ENCODE peak calls at places on chromosomes 6 and 20, in five cellular contexts. One of them, this sample, is unnamed.

GRCh38 chr20:56788671-56789610 is 159.8 kb downstream of the TFAP2C start:
- ATAC-seq in upper lobe of left lung: no peak
- ATAC-seq in GM23338: no peak
- ATAC-seq in Panc1: no peak
- ATAC-seq in HCT116: peak; percentile 63
- ATAC-seq in this sample: no peak

GRCh38 chr6:109373762-109374161 is 8.5 kb downstream of the CD164 start:
- ATAC-seq in upper lobe of left lung: peak; percentile 40
- ATAC-seq in GM23338: no peak
- ATAC-seq in Panc1: peak; percentile 24
- ATAC-seq in HCT116: no peak
- ATAC-seq in this sample: no peak

GRCh38 chr6:15109338-15110090 is 136.4 kb upstream of the JARID2 start:
- ATAC-seq in upper lobe of left lung: no peak
- ATAC-seq in GM23338: no peak
- ATAC-seq in Panc1: no peak
- ATAC-seq in HCT116: no peak
- ATAC-seq in this sample: peak; percentile 70

GRCh38 chr6:116476021-116476678 is 15.0 kb downstream of the CALHM6 start:
- ATAC-seq in upper lobe of left lung: peak; percentile 74
- ATAC-seq in GM23338: no peak
- ATAC-seq in Panc1: no peak
- ATAC-seq in HCT116: no peak
- ATAC-seq in this sample: no peak

GRCh38 chr20:63017826-63018411 is 11.2 kb upstream of the BHLHE23 start:
- ATAC-seq in upper lobe of left lung: no peak
- ATAC-seq in GM23338: no peak
- ATAC-seq in Panc1: peak; percentile 50
- ATAC-seq in HCT116: no peak
- ATAC-seq in this sample: peak; percentile 15

GRCh38 chr20:2778602-2779321 is 21.7 kb downstream of the CPXM1 start:
- ATAC-seq in upper lobe of left lung: no peak
- ATAC-seq in GM23338: no peak
- ATAC-seq in Panc1: no peak
- ATAC-seq in HCT116: no peak
- ATAC-seq in this sample: no peak

GRCh38 chr20:16368645-16369292 is 204.5 kb downstream of the KIF16B start:
- ATAC-seq in upper lobe of left lung: no peak
- ATAC-seq in GM23338: peak; percentile 84
- ATAC-seq in Panc1: no peak
- ATAC-seq in HCT116: no peak
- ATAC-seq in this sample: peak; percentile 60

GRCh38 chr6:71545905-71546304 is 257.3 kb downstream of the OGFRL1 start:
- ATAC-seq in upper lobe of left lung: no peak
- ATAC-seq in GM23338: no peak
- ATAC-seq in Panc1: no peak
- ATAC-seq in HCT116: no peak
- ATAC-seq in this sample: no peak

GRCh38 chr6:110493253-110493800 is 16.9 kb upstream of the SLC22A16 start:
- ATAC-seq in upper lobe of left lung: no peak
- ATAC-seq in GM23338: no peak
- ATAC-seq in Panc1: no peak
- ATAC-seq in HCT116: no peak
- ATAC-seq in this sample: no peak

GRCh38 chr20:24165336-24166126 is 177.0 kb upstream of the GGTLC1 start:
- ATAC-seq in upper lobe of left lung: no peak
- ATAC-seq in GM23338: no peak
- ATAC-seq in Panc1: no peak
- ATAC-seq in HCT116: no peak
- ATAC-seq in this sample: no peak

GRCh38 chr6:105384004-105384403 is 18.9 kb downstream of the PREP start:
- ATAC-seq in upper lobe of left lung: no peak
- ATAC-seq in GM23338: peak; percentile 25
- ATAC-seq in Panc1: peak; percentile 50
- ATAC-seq in HCT116: peak; percentile 100
- ATAC-seq in this sample: no peak

GRCh38 chr6:152671146-152671545 is 26.6 kb upstream of the MYCT1 start:
- ATAC-seq in upper lobe of left lung: no peak
- ATAC-seq in GM23338: no peak
- ATAC-seq in Panc1: no peak
- ATAC-seq in HCT116: no peak
- ATAC-seq in this sample: no peak

GRCh38 chr6:20227350-20227749 is 15.1 kb upstream of the MBOAT1 start:
- ATAC-seq in upper lobe of left lung: no peak
- ATAC-seq in GM23338: no peak
- ATAC-seq in Panc1: no peak
- ATAC-seq in HCT116: no peak
- ATAC-seq in this sample: no peak

GRCh38 chr6:168851460-168852103 is 402.1 kb downstream of the THBS2 start:
- ATAC-seq in upper lobe of left lung: no peak
- ATAC-seq in GM23338: no peak
- ATAC-seq in Panc1: peak; percentile 65
- ATAC-seq in HCT116: no peak
- ATAC-seq in this sample: no peak

GRCh38 chr6:99768166-99768565 is 161.5 kb downstream of the PRDM13 start:
- ATAC-seq in upper lobe of left lung: no peak
- ATAC-seq in GM23338: no peak
- ATAC-seq in Panc1: no peak
- ATAC-seq in HCT116: no peak
- ATAC-seq in this sample: no peak

GRCh38 chr6:115001726-115002436 is 659.1 kb upstream of the HS3ST5 start:
- ATAC-seq in upper lobe of left lung: no peak
- ATAC-seq in GM23338: no peak
- ATAC-seq in Panc1: no peak
- ATAC-seq in HCT116: no peak
- ATAC-seq in this sample: no peak

GRCh38 chr6:10412948-10413849 is 1.7 kb downstream of the TFAP2A start:
- ATAC-seq in upper lobe of left lung: no peak
- ATAC-seq in GM23338: peak; percentile 2
- ATAC-seq in Panc1: peak; percentile 7
- ATAC-seq in HCT116: peak; percentile 37
- ATAC-seq in this sample: peak; percentile 5
- H3K27ac ChIP-seq in upper lobe of left lung: peak overlapping the region; percentile 46
- H3K27ac ChIP-seq in GM23338: no peak overlapping the region
- H3K27ac ChIP-seq in Panc1: peak overlapping the region; percentile 99
- H3K27ac ChIP-seq in HCT116: peak overlapping the region; percentile 92
- H3K27ac ChIP-seq in this sample: peak overlapping the region; percentile 64

DNA sequence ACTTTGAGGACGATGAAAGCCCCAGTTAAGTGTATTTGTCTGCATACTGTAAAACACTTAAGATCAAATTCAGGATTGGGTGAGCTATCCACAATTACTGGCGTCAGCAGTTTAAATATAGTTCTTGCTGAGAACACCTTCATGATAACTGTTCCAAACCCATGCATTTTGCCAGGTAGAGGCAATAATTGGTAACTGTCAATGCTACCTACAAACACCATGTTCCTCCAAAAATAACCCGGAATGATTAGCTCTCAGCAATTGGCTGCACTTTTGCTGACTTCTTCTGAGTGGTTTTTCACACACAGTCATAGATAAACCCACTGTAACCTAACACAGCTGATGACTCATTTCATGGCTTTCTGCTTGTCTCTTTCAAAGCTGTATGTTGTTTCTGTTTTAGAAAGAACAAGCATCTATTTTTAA is 1358.6 kb upstream of the GJE1 start:
- ATAC-seq in upper lobe of left lung: no peak
- ATAC-seq in GM23338: no peak
- ATAC-seq in Panc1: no peak
- ATAC-seq in HCT116: peak; percentile 49
- ATAC-seq in this sample: no peak
- TF ChIP-seq POLR2AphosphoS5 in upper lobe of left lung: no peak
- TF ChIP-seq POLR2AphosphoS5 in GM23338: no peak
- TF ChIP-seq POLR2AphosphoS5 in Panc1: no peak
- TF ChIP-seq POLR2AphosphoS5 in HCT116: no peak
- TF ChIP-seq POLR2AphosphoS5 in this sample: no peak

DNA sequence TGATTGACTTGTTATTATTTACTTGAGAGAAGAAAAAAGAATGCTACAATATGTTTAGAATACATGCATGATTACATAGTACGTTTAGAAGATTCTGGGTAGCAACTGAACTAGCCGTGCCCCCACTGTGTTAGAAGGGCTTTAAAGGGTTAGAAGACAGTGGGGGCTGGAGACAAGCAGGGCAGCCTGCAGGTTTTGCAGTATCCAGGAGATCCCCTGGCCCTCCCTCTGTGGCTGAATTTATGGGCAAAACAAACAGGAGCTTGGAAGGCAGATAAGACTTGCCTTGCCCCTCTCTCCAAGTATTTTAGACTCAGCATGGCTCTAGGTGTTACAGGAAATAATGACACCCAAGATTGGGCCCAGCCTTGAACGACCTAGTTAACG is 179.2 kb downstream of the CLIC5 start:
- ATAC-seq in upper lobe of left lung: no peak
- ATAC-seq in GM23338: no peak
- ATAC-seq in Panc1: no peak
- ATAC-seq in HCT116: no peak
- ATAC-seq in this sample: no peak
- H3K4me1 ChIP-seq in upper lobe of left lung: no peaks in the 10 kb centered on the region
- H3K4me1 ChIP-seq in GM23338: no peaks in the 10 kb centered on the region
- H3K4me1 ChIP-seq in Panc1: no peaks in the 10 kb centered on the region
- H3K4me1 ChIP-seq in HCT116: no peaks in the 10 kb centered on the region
- H3K4me1 ChIP-seq in this sample: no peaks in the 10 kb centered on the region

GRCh38 chr20:61527626-61528025 is 275.6 kb downstream of the CDH4 start:
- ATAC-seq in upper lobe of left lung: no peak
- ATAC-seq in GM23338: no peak
- ATAC-seq in Panc1: no peak
- ATAC-seq in HCT116: no peak
- ATAC-seq in this sample: no peak

GRCh38 chr20:61524956-61525666 is 273.1 kb downstream of the CDH4 start:
- ATAC-seq in upper lobe of left lung: no peak
- ATAC-seq in GM23338: peak; percentile 47
- ATAC-seq in Panc1: no peak
- ATAC-seq in HCT116: no peak
- ATAC-seq in this sample: no peak

GRCh38 chr20:61528591-61528990 is 276.5 kb downstream of the CDH4 start:
- ATAC-seq in upper lobe of left lung: no peak
- ATAC-seq in GM23338: no peak
- ATAC-seq in Panc1: no peak
- ATAC-seq in HCT116: no peak
- ATAC-seq in this sample: no peak

GRCh38 chr20:61525781-61526431 is 273.8 kb downstream of the CDH4 start:
- ATAC-seq in upper lobe of left lung: no peak
- ATAC-seq in GM23338: peak; percentile 25
- ATAC-seq in Panc1: no peak
- ATAC-seq in HCT116: no peak
- ATAC-seq in this sample: no peak

GRCh38 chr20:61526907-61527306 is 274.8 kb downstream of the CDH4 start:
- ATAC-seq in upper lobe of left lung: no peak
- ATAC-seq in GM23338: no peak
- ATAC-seq in Panc1: no peak
- ATAC-seq in HCT116: no peak
- ATAC-seq in this sample: no peak
- H3K27ac ChIP-seq in upper lobe of left lung: no peak overlapping the region
- H3K27ac ChIP-seq in GM23338: no peak overlapping the region
- H3K27ac ChIP-seq in Panc1: no peak overlapping the region
- H3K27ac ChIP-seq in HCT116: no peak overlapping the region
- H3K27ac ChIP-seq in this sample: no peak overlapping the region

GRCh38 chr6:33292996-33293682 is 3.7 kb downstream of the PFDN6 start:
- ATAC-seq in upper lobe of left lung: no peak
- ATAC-seq in GM23338: no peak
- ATAC-seq in Panc1: no peak
- ATAC-seq in HCT116: no peak
- ATAC-seq in this sample: no peak
- TF ChIP-seq POLR2AphosphoS5 in upper lobe of left lung: no peak
- TF ChIP-seq POLR2AphosphoS5 in GM23338: no peak
- TF ChIP-seq POLR2AphosphoS5 in Panc1: no peak
- TF ChIP-seq POLR2AphosphoS5 in HCT116: peak; percentile 6
- TF ChIP-seq POLR2AphosphoS5 in this sample: no peak

DNA sequence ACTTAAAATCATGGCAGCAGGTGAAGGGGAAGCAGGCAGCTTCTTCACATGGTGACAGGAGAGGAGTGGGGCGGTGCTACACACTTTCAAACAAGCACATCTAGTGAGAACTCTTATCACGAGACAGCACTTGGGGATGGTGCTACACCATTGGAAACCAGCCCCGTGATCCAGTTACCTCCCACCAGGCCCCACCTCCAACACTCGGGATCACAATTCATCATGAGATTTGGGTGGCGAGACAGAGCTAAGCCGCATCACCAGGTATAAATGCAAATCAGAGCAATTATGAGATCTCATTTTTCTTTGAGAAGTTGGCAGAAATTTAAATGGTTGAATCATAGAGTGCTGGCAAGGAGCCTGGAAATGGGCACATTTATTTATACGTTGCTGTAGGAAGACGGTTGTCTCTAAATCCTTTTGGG is 31.4 kb downstream of the IGF2R start:
- ATAC-seq in upper lobe of left lung: no peak
- ATAC-seq in GM23338: no peak
- ATAC-seq in Panc1: no peak
- ATAC-seq in HCT116: no peak
- ATAC-seq in this sample: no peak
- H3K4me1 ChIP-seq in upper lobe of left lung: peaks cover 32% of the 10 kb centered on the region
- H3K4me1 ChIP-seq in GM23338: peaks cover 14% of the 10 kb centered on the region
- H3K4me1 ChIP-seq in Panc1: no peaks in the 10 kb centered on the region
- H3K4me1 ChIP-seq in HCT116: no peaks in the 10 kb centered on the region
- H3K4me1 ChIP-seq in this sample: no peaks in the 10 kb centered on the region

GRCh38 chr20:50611128-50611810 is 80.1 kb downstream of the RIPOR3 start:
- ATAC-seq in upper lobe of left lung: no peak
- ATAC-seq in GM23338: peak; percentile 40
- ATAC-seq in Panc1: no peak
- ATAC-seq in HCT116: no peak
- ATAC-seq in this sample: peak; percentile 22
- H3K27ac ChIP-seq in upper lobe of left lung: no peak overlapping the region
- H3K27ac ChIP-seq in GM23338: no peak overlapping the region
- H3K27ac ChIP-seq in Panc1: peak overlapping the region; percentile 72
- H3K27ac ChIP-seq in HCT116: no peak overlapping the region
- H3K27ac ChIP-seq in this sample: no peak overlapping the region

GRCh38 chr6:77972334-77972733 is 319.5 kb downstream of the MEI4 start:
- ATAC-seq in upper lobe of left lung: no peak
- ATAC-seq in GM23338: no peak
- ATAC-seq in Panc1: no peak
- ATAC-seq in HCT116: no peak
- ATAC-seq in this sample: no peak
- TF ChIP-seq POLR2AphosphoS5 in upper lobe of left lung: no peak
- TF ChIP-seq POLR2AphosphoS5 in GM23338: no peak
- TF ChIP-seq POLR2AphosphoS5 in Panc1: no peak
- TF ChIP-seq POLR2AphosphoS5 in HCT116: no peak
- TF ChIP-seq POLR2AphosphoS5 in this sample: no peak

GRCh38 chr6:112936079-112936472 is 588.9 kb downstream of the RFPL4B start:
- ATAC-seq in upper lobe of left lung: no peak
- ATAC-seq in GM23338: no peak
- ATAC-seq in Panc1: no peak
- ATAC-seq in HCT116: no peak
- ATAC-seq in this sample: no peak
- H3K4me1 ChIP-seq in upper lobe of left lung: no peaks in the 10 kb centered on the region
- H3K4me1 ChIP-seq in GM23338: peaks cover 9% of the 10 kb centered on the region
- H3K4me1 ChIP-seq in Panc1: no peaks in the 10 kb centered on the region
- H3K4me1 ChIP-seq in HCT116: no peaks in the 10 kb centered on the region
- H3K4me1 ChIP-seq in this sample: peaks cover 3% of the 10 kb centered on the region

This sample was measured in gastroesophageal sphincter.